ENCODE peak calls at places on chromosomes 1 and 21, in five cellular contexts. K is NCI-H1105, X is cardiac fibroblast, G is cardiac muscle cell, Y is iPS DF 19.7. S is an unnamed sample.

GRCh38 chr1:117757668-117758067 is 151.8 kb downstream of the TENT5C start:
- DNase-seq in K (no peak), X (peak; percentile 85), G (no peak), Y (no peak), S (no peak)

GRCh38 chr1:19975423-19976193 is 3.8 kb downstream of the PLA2G2A start:
- DNase-seq in K (no peak), X (no peak), G (no peak), Y (no peak), S (no peak)

GRCh38 chr1:68819190-68819829 is 322.4 kb upstream of the DEPDC1 start:
- DNase-seq in K (no peak), X (peak; percentile 30), G (peak; percentile 51), Y (peak; percentile 7), S (peak; percentile 5)

GRCh38 chr1:19087737-19088594 is 122.1 kb downstream of the UBR4 start:
- DNase-seq in K (no peak), X (no peak), G (no peak), Y (no peak), S (no peak)

GRCh38 chr1:9701661-9702060 is 50.1 kb downstream of the PIK3CD start:
- DNase-seq in K (no peak), X (no peak), G (no peak), Y (no peak), S (no peak)

GRCh38 chr1:147242449-147243227 is at the start of gene CHD1L:
- DNase-seq in K (peak; percentile 92), X (peak; percentile 96), G (peak; percentile 97), Y (peak; percentile 82), S (peak; percentile 94)

GRCh38 chr1:166485620-166486019 is 318.8 kb upstream of the FAM78B start:
- DNase-seq in K (no peak), X (no peak), G (no peak), Y (no peak), S (no peak)

GRCh38 chr1:177567393-177567792 is 396.6 kb downstream of the BRINP2 start:
- DNase-seq in K (no peak), X (peak; percentile 40), G (no peak), Y (no peak), S (no peak)

GRCh38 chr1:235821361-235821981 is 45.2 kb downstream of the LYST start:
- DNase-seq in K (no peak), X (peak; percentile 70), G (no peak), Y (no peak), S (no peak)

GRCh38 chr1:244211559-244211944 is 160.5 kb downstream of the ZBTB18 start:
- DNase-seq in K (no peak), X (peak; percentile 75), G (no peak), Y (no peak), S (no peak)

GRCh38 chr1:88134983-88135921 is 548.8 kb upstream of the PKN2 start:
- DNase-seq in K (no peak), X (no peak), G (no peak), Y (no peak), S (no peak)

GRCh38 chr1:45246760-45247159 is 40.4 kb upstream of the ZSWIM5 start:
- DNase-seq in K (no peak), X (peak; percentile 99), G (no peak), Y (no peak), S (no peak)

GRCh38 chr1:231039161-231040018 is 664 bp downstream of the FAM89A start:
- DNase-seq in K (no peak), X (peak; percentile 15), G (peak; percentile 69), Y (no peak), S (no peak)

GRCh38 chr1:54377040-54377691 is 29.0 kb downstream of the SSBP3 start:
- DNase-seq in K (no peak), X (no peak), G (peak; percentile 44), Y (no peak), S (no peak)

GRCh38 chr1:183070923-183071618 is 47.9 kb downstream of the LAMC1 start:
- DNase-seq in K (no peak), X (peak; percentile 74), G (no peak), Y (no peak), S (no peak)

GRCh38 chr21:31732891-31733520 is 1.1 kb upstream of the SCAF4 start:
- DNase-seq in K (no peak), X (no peak), G (no peak), Y (no peak), S (no peak)

GRCh38 chr1:78834201-78834741 is 172.3 kb downstream of the ADGRL4 start:
- DNase-seq in K (no peak), X (no peak), G (no peak), Y (no peak), S (no peak)

GRCh38 chr1:234729566-234729965 is 119.6 kb upstream of the IRF2BP2 start:
- DNase-seq in K (no peak), X (peak; percentile 39), G (no peak), Y (no peak), S (no peak)

GRCh38 chr1:98556521-98557158 is 104.9 kb upstream of the SNX7 start:
- DNase-seq in K (no peak), X (peak; percentile 58), G (peak; percentile 31), Y (no peak), S (no peak)

GRCh38 chr1:94614980-94615379 is 73.4 kb upstream of the F3 start:
- DNase-seq in K (no peak), X (no peak), G (no peak), Y (no peak), S (no peak)

GRCh38 chr1:248140846-248141245 is 4.1 kb upstream of the OR2M5 start:
- DNase-seq in K (no peak), X (no peak), G (no peak), Y (no peak), S (no peak)

GRCh38 chr1:33257759-33258712 is 1.7 kb downstream of the ZNF362 start:
- DNase-seq in K (no peak), X (no peak), G (peak; percentile 35), Y (no peak), S (no peak)

GRCh38 chr1:41678141-41678878 is 193.8 kb upstream of the EDN2 start:
- DNase-seq in K (no peak), X (peak; percentile 63), G (no peak), Y (no peak), S (no peak)

GRCh38 chr1:65467536-65467935 is 47.1 kb downstream of the LEPR start:
- DNase-seq in K (peak; percentile 38), X (peak; percentile 56), G (peak; percentile 72), Y (peak; percentile 79), S (no peak)

GRCh38 chr1:41030872-41031616 is 9.5 kb upstream of the SLFNL1 start:
- DNase-seq in K (no peak), X (no peak), G (no peak), Y (no peak), S (no peak)

GRCh38 chr1:12047120-12047876 is 15.8 kb upstream of the TNFRSF8 start:
- DNase-seq in K (no peak), X (no peak), G (no peak), Y (no peak), S (no peak)

GRCh38 chr1:200150721-200151120 is 123.2 kb downstream of the NR5A2 start:
- DNase-seq in K (no peak), X (peak; percentile 67), G (no peak), Y (no peak), S (no peak)

GRCh38 chr1:205332015-205332791 is 10.7 kb upstream of the NUAK2 start:
- DNase-seq in K (no peak), X (no peak), G (no peak), Y (no peak), S (no peak)

GRCh38 chr1:205450448-205450847 is 5.4 kb downstream of the BLACAT1 start:
- DNase-seq in K (no peak), X (no peak), G (peak; percentile 41), Y (no peak), S (peak; percentile 51)

GRCh38 chr1:72483958-72484357 is 201.6 kb upstream of the NEGR1 start:
- DNase-seq in K (no peak), X (no peak), G (no peak), Y (no peak), S (no peak)

S was measured in cerebellar cortex.